ENCODE peak calls at places on chromosomes 3 and 15, in six cellular contexts. One of them, this sample, is unnamed.

GRCh38 chr3:53978386-53978785 is 86.7 kb upstream of the SELENOK start:
- DNase-seq in anterior cingulate cortex: no peak
- DNase-seq in CD4-positive, alpha-beta T cell: no peak
- DNase-seq in T-helper 17 cell: no peak
- DNase-seq in activated B cell treated with CpG ODN at 0.5 μM for 24 hours: no peak
- DNase-seq in activated effector memory CD4-positive, alpha-beta T cell treated with Interleukin-2 at 50 U/mL for 16 hours: no peak
- DNase-seq in this sample: no peak

GRCh38 chr15:79535536-79535935 is 103.4 kb downstream of the MINAR1 start:
- DNase-seq in anterior cingulate cortex: no peak
- DNase-seq in CD4-positive, alpha-beta T cell: no peak
- DNase-seq in T-helper 17 cell: no peak
- DNase-seq in activated B cell treated with CpG ODN at 0.5 μM for 24 hours: no peak
- DNase-seq in activated effector memory CD4-positive, alpha-beta T cell treated with Interleukin-2 at 50 U/mL for 16 hours: no peak
- DNase-seq in this sample: no peak

GRCh38 chr3:148554367-148554766 is 143.3 kb upstream of the AGTR1 start:
- DNase-seq in anterior cingulate cortex: no peak
- DNase-seq in CD4-positive, alpha-beta T cell: no peak
- DNase-seq in T-helper 17 cell: no peak
- DNase-seq in activated B cell treated with CpG ODN at 0.5 μM for 24 hours: no peak
- DNase-seq in activated effector memory CD4-positive, alpha-beta T cell treated with Interleukin-2 at 50 U/mL for 16 hours: no peak
- DNase-seq in this sample: no peak

GRCh38 chr15:68814596-68814995 is 6.1 kb downstream of the ANP32A start:
- DNase-seq in anterior cingulate cortex: no peak
- DNase-seq in CD4-positive, alpha-beta T cell: no peak
- DNase-seq in T-helper 17 cell: no peak
- DNase-seq in activated B cell treated with CpG ODN at 0.5 μM for 24 hours: no peak
- DNase-seq in activated effector memory CD4-positive, alpha-beta T cell treated with Interleukin-2 at 50 U/mL for 16 hours: no peak
- DNase-seq in this sample: no peak

GRCh38 chr3:161343986-161344385 is 27.3 kb downstream of the SPTSSB start:
- DNase-seq in anterior cingulate cortex: no peak
- DNase-seq in CD4-positive, alpha-beta T cell: no peak
- DNase-seq in T-helper 17 cell: no peak
- DNase-seq in activated B cell treated with CpG ODN at 0.5 μM for 24 hours: no peak
- DNase-seq in activated effector memory CD4-positive, alpha-beta T cell treated with Interleukin-2 at 50 U/mL for 16 hours: no peak
- DNase-seq in this sample: no peak

GRCh38 chr3:102733811-102734574 is 299.2 kb downstream of the ZPLD1 start:
- DNase-seq in anterior cingulate cortex: no peak
- DNase-seq in CD4-positive, alpha-beta T cell: no peak
- DNase-seq in T-helper 17 cell: no peak
- DNase-seq in activated B cell treated with CpG ODN at 0.5 μM for 24 hours: no peak
- DNase-seq in activated effector memory CD4-positive, alpha-beta T cell treated with Interleukin-2 at 50 U/mL for 16 hours: no peak
- DNase-seq in this sample: no peak

GRCh38 chr15:71364117-71364584 is 248.9 kb downstream of the THSD4 start:
- DNase-seq in anterior cingulate cortex: no peak
- DNase-seq in CD4-positive, alpha-beta T cell: no peak
- DNase-seq in T-helper 17 cell: no peak
- DNase-seq in activated B cell treated with CpG ODN at 0.5 μM for 24 hours: no peak
- DNase-seq in activated effector memory CD4-positive, alpha-beta T cell treated with Interleukin-2 at 50 U/mL for 16 hours: no peak
- DNase-seq in this sample: peak

GRCh38 chr3:20648294-20648693 is 462.3 kb upstream of the SGO1 start:
- DNase-seq in anterior cingulate cortex: no peak
- DNase-seq in CD4-positive, alpha-beta T cell: no peak
- DNase-seq in T-helper 17 cell: no peak
- DNase-seq in activated B cell treated with CpG ODN at 0.5 μM for 24 hours: no peak
- DNase-seq in activated effector memory CD4-positive, alpha-beta T cell treated with Interleukin-2 at 50 U/mL for 16 hours: no peak
- DNase-seq in this sample: no peak

GRCh38 chr15:96330064-96330449 is 443 bp upstream of the NR2F2 start:
- DNase-seq in anterior cingulate cortex: no peak
- DNase-seq in CD4-positive, alpha-beta T cell: no peak
- DNase-seq in T-helper 17 cell: no peak
- DNase-seq in activated B cell treated with CpG ODN at 0.5 μM for 24 hours: no peak
- DNase-seq in activated effector memory CD4-positive, alpha-beta T cell treated with Interleukin-2 at 50 U/mL for 16 hours: no peak
- DNase-seq in this sample: peak

GRCh38 chr3:149224736-149225594 is 3.3 kb upstream of the CP start:
- DNase-seq in anterior cingulate cortex: no peak
- DNase-seq in CD4-positive, alpha-beta T cell: no peak
- DNase-seq in T-helper 17 cell: no peak
- DNase-seq in activated B cell treated with CpG ODN at 0.5 μM for 24 hours: no peak
- DNase-seq in activated effector memory CD4-positive, alpha-beta T cell treated with Interleukin-2 at 50 U/mL for 16 hours: no peak
- DNase-seq in this sample: peak

GRCh38 chr3:11379238-11379823 is 107.1 kb downstream of the ATG7 start:
- DNase-seq in anterior cingulate cortex: no peak
- DNase-seq in CD4-positive, alpha-beta T cell: no peak
- DNase-seq in T-helper 17 cell: no peak
- DNase-seq in activated B cell treated with CpG ODN at 0.5 μM for 24 hours: no peak
- DNase-seq in activated effector memory CD4-positive, alpha-beta T cell treated with Interleukin-2 at 50 U/mL for 16 hours: no peak
- DNase-seq in this sample: peak

GRCh38 chr3:52842424-52842823 is 7.6 kb upstream of the MUSTN1 start:
- DNase-seq in anterior cingulate cortex: no peak
- DNase-seq in CD4-positive, alpha-beta T cell: no peak
- DNase-seq in T-helper 17 cell: no peak
- DNase-seq in activated B cell treated with CpG ODN at 0.5 μM for 24 hours: no peak
- DNase-seq in activated effector memory CD4-positive, alpha-beta T cell treated with Interleukin-2 at 50 U/mL for 16 hours: no peak
- DNase-seq in this sample: no peak

GRCh38 chr3:13836658-13837587 is 42.9 kb downstream of the WNT7A start:
- DNase-seq in anterior cingulate cortex: no peak
- DNase-seq in CD4-positive, alpha-beta T cell: no peak
- DNase-seq in T-helper 17 cell: no peak
- DNase-seq in activated B cell treated with CpG ODN at 0.5 μM for 24 hours: no peak
- DNase-seq in activated effector memory CD4-positive, alpha-beta T cell treated with Interleukin-2 at 50 U/mL for 16 hours: no peak
- DNase-seq in this sample: no peak

GRCh38 chr3:37338500-37338899 is 164.1 kb upstream of the LRRFIP2 start:
- DNase-seq in anterior cingulate cortex: no peak
- DNase-seq in CD4-positive, alpha-beta T cell: no peak
- DNase-seq in T-helper 17 cell: no peak
- DNase-seq in activated B cell treated with CpG ODN at 0.5 μM for 24 hours: no peak
- DNase-seq in activated effector memory CD4-positive, alpha-beta T cell treated with Interleukin-2 at 50 U/mL for 16 hours: no peak
- DNase-seq in this sample: no peak

GRCh38 chr3:55183259-55183658 is 255.4 kb upstream of the LRTM1 start:
- DNase-seq in anterior cingulate cortex: no peak
- DNase-seq in CD4-positive, alpha-beta T cell: no peak
- DNase-seq in T-helper 17 cell: no peak
- DNase-seq in activated B cell treated with CpG ODN at 0.5 μM for 24 hours: no peak
- DNase-seq in activated effector memory CD4-positive, alpha-beta T cell treated with Interleukin-2 at 50 U/mL for 16 hours: no peak
- DNase-seq in this sample: peak

GRCh38 chr3:172847292-172847691 is 96.8 kb downstream of the ECT2 start:
- DNase-seq in anterior cingulate cortex: no peak
- DNase-seq in CD4-positive, alpha-beta T cell: no peak
- DNase-seq in T-helper 17 cell: no peak
- DNase-seq in activated B cell treated with CpG ODN at 0.5 μM for 24 hours: no peak
- DNase-seq in activated effector memory CD4-positive, alpha-beta T cell treated with Interleukin-2 at 50 U/mL for 16 hours: no peak
- DNase-seq in this sample: no peak

GRCh38 chr3:52323526-52324295 is 7.6 kb downstream of the DNAH1 start:
- DNase-seq in anterior cingulate cortex: no peak
- DNase-seq in CD4-positive, alpha-beta T cell: no peak
- DNase-seq in T-helper 17 cell: no peak
- DNase-seq in activated B cell treated with CpG ODN at 0.5 μM for 24 hours: no peak
- DNase-seq in activated effector memory CD4-positive, alpha-beta T cell treated with Interleukin-2 at 50 U/mL for 16 hours: no peak
- DNase-seq in this sample: peak

GRCh38 chr3:193130576-193130975 is 110.4 kb upstream of the PLAAT1 start:
- DNase-seq in anterior cingulate cortex: no peak
- DNase-seq in CD4-positive, alpha-beta T cell: no peak
- DNase-seq in T-helper 17 cell: no peak
- DNase-seq in activated B cell treated with CpG ODN at 0.5 μM for 24 hours: no peak
- DNase-seq in activated effector memory CD4-positive, alpha-beta T cell treated with Interleukin-2 at 50 U/mL for 16 hours: no peak
- DNase-seq in this sample: no peak

GRCh38 chr3:59069838-59070237 is 20.0 kb upstream of the CFAP20DC start:
- DNase-seq in anterior cingulate cortex: no peak
- DNase-seq in CD4-positive, alpha-beta T cell: no peak
- DNase-seq in T-helper 17 cell: no peak
- DNase-seq in activated B cell treated with CpG ODN at 0.5 μM for 24 hours: no peak
- DNase-seq in activated effector memory CD4-positive, alpha-beta T cell treated with Interleukin-2 at 50 U/mL for 16 hours: no peak
- DNase-seq in this sample: no peak

GRCh38 chr15:39534996-39535395 is 45.9 kb upstream of the THBS1 start:
- DNase-seq in anterior cingulate cortex: no peak
- DNase-seq in CD4-positive, alpha-beta T cell: no peak
- DNase-seq in T-helper 17 cell: no peak
- DNase-seq in activated B cell treated with CpG ODN at 0.5 μM for 24 hours: no peak
- DNase-seq in activated effector memory CD4-positive, alpha-beta T cell treated with Interleukin-2 at 50 U/mL for 16 hours: no peak
- DNase-seq in this sample: no peak

GRCh38 chr3:118968111-118968510 is 66.5 kb downstream of the IGSF11 start:
- DNase-seq in anterior cingulate cortex: no peak
- DNase-seq in CD4-positive, alpha-beta T cell: no peak
- DNase-seq in T-helper 17 cell: no peak
- DNase-seq in activated B cell treated with CpG ODN at 0.5 μM for 24 hours: no peak
- DNase-seq in activated effector memory CD4-positive, alpha-beta T cell treated with Interleukin-2 at 50 U/mL for 16 hours: no peak
- DNase-seq in this sample: no peak

GRCh38 chr15:65957451-65957850 is 88.2 kb downstream of the RAB11A start:
- DNase-seq in anterior cingulate cortex: no peak
- DNase-seq in CD4-positive, alpha-beta T cell: no peak
- DNase-seq in T-helper 17 cell: no peak
- DNase-seq in activated B cell treated with CpG ODN at 0.5 μM for 24 hours: no peak
- DNase-seq in activated effector memory CD4-positive, alpha-beta T cell treated with Interleukin-2 at 50 U/mL for 16 hours: no peak
- DNase-seq in this sample: peak

GRCh38 chr15:90295270-90295648 is 29.8 kb downstream of the NGRN start:
- DNase-seq in anterior cingulate cortex: no peak
- DNase-seq in CD4-positive, alpha-beta T cell: no peak
- DNase-seq in T-helper 17 cell: no peak
- DNase-seq in activated B cell treated with CpG ODN at 0.5 μM for 24 hours: no peak
- DNase-seq in activated effector memory CD4-positive, alpha-beta T cell treated with Interleukin-2 at 50 U/mL for 16 hours: no peak
- DNase-seq in this sample: peak